ENCODE peak calls at places on chromosome 1, in four cellular contexts. Z, V, J and O are unnamed samples.

GRCh38 chr1:43427524-43427923 is 26.2 kb downstream of the HYI start:
- DNase-seq in Z (no peak), J (no peak), V (no peak), O (no peak)

GRCh38 chr1:53618218-53619087 is 120.5 kb downstream of the GLIS1 start:
- DNase-seq in J (peak), V (no peak), Z (no peak), O (no peak)

GRCh38 chr1:14939527-14940284 is 213.8 kb upstream of the TMEM51 start:
- DNase-seq in Z (peak), V (peak), J (no peak), O (no peak)

GRCh38 chr1:29113407-29114117 is 10.1 kb downstream of the TMEM200B start:
- DNase-seq in J (no peak), V (no peak), Z (no peak), O (no peak)

GRCh38 chr1:10178602-10179407 is 31.6 kb upstream of the KIF1B start:
- DNase-seq in V (no peak), J (no peak), Z (no peak), O (no peak)

GRCh38 chr1:53725238-53725689 is 13.7 kb downstream of the GLIS1 start:
- DNase-seq in V (no peak), J (no peak), Z (no peak), O (no peak)

GRCh38 chr1:5333326-5333725 is 658.9 kb downstream of the NPHP4 start:
- DNase-seq in Z (no peak), J (no peak), V (no peak), O (no peak)

GRCh38 chr1:32309960-32310359 is 18.1 kb downstream of the HDAC1 start:
- DNase-seq in V (no peak), Z (no peak), J (no peak), O (no peak)

GRCh38 chr1:32272557-32273388 is 19.1 kb upstream of the HDAC1 start:
- DNase-seq in V (no peak), Z (no peak), J (no peak), O (no peak)

GRCh38 chr1:81230983-81231728 is 569.6 kb upstream of the ADGRL2 start:
- DNase-seq in V (no peak), J (no peak), Z (no peak), O (no peak)

GRCh38 chr1:46510341-46510997 is 20.8 kb downstream of the DMBX1 start:
- DNase-seq in J (no peak), Z (no peak), V (no peak), O (no peak)

GRCh38 chr1:180515857-180516388 is 13.5 kb upstream of the ACBD6 start:
- DNase-seq in Z (peak), V (peak), J (peak), O (peak)

GRCh38 chr1:151568626-151569088 is 28.5 kb downstream of the TUFT1 start:
- DNase-seq in V (no peak), Z (no peak), J (no peak), O (no peak)

GRCh38 chr1:63115527-63115926 is 206.8 kb upstream of the FOXD3 start:
- DNase-seq in J (no peak), V (no peak), Z (no peak), O (no peak)

GRCh38 chr1:198669023-198669698 is 30.3 kb downstream of the PTPRC start:
- DNase-seq in Z (peak), V (peak), J (peak), O (no peak)

GRCh38 chr1:84078824-84079167 is 65.3 kb upstream of the PRKACB start:
- DNase-seq in J (no peak), V (no peak), Z (no peak), O (no peak)

GRCh38 chr1:151145158-151146071 is 1.0 kb downstream of the SEMA6C start:
- DNase-seq in V (no peak), J (peak), Z (no peak), O (peak)